ENCODE peak calls at places on chromosome 12, in seven cellular contexts. G is neuronal stem cell, M is neural progenitor cell, Z is GM23248, L is H9, Y is fibroblast of lung, C is hepatocyte. W is an unnamed sample. For H3K4me1, the result is how much of the 10 kb centered on the place peaks cover.

GRCh38 chr12:98869886-98870285 is 224.8 kb downstream of the APAF1 start:
- DNase-seq in Z (no peak), L (no peak), Y (no peak), G (no peak), M (no peak), C (no peak), W (no peak)

GRCh38 chr12:53991077-53991460 is 6.1 kb downstream of the HOXC10 start:
- DNase-seq in M (no peak), Y (no peak), C (no peak), Z (peak), G (no peak), L (no peak), W (peak)

GRCh38 chr12:26633591-26634210 is 199.3 kb downstream of the ITPR2 start:
- DNase-seq in M (no peak), Z (peak), C (no peak), G (no peak), L (no peak), Y (peak), W (no peak)

GRCh38 chr12:75666126-75666979 is 154.9 kb upstream of the KRR1 start:
- DNase-seq in M (peak), G (no peak), Y (no peak), Z (peak), C (peak), L (no peak), W (peak)

GRCh38 chr12:30796508-30796780 is 41.7 kb upstream of the CAPRIN2 start:
- DNase-seq in L (peak), G (peak), M (peak), Z (peak), Y (peak), C (peak), W (peak)

GRCh38 chr12:26031814-26032213 is 73.3 kb downstream of the RASSF8 start:
- DNase-seq in Y (peak), Z (no peak), C (no peak), M (no peak), L (no peak), G (no peak), W (no peak)

GRCh38 chr12:101719566-101719965 is 19.7 kb downstream of the SYCP3 start:
- DNase-seq in G (no peak), L (no peak), Z (peak), C (no peak), Y (peak), M (no peak), W (peak)

GRCh38 chr12:120496353-120497340 is 734 bp downstream of the DYNLL1 start:
- DNase-seq in G (peak), C (peak), M (peak), Z (peak), L (peak), Y (peak), W (peak)

GRCh38 chr12:96365604-96366230 is 34.5 kb downstream of the CDK17 start:
- DNase-seq in Y (no peak), L (no peak), G (no peak), M (no peak), C (no peak), Z (peak), W (no peak)

GRCh38 chr12:49161092-49161795 is 27.6 kb downstream of the TUBA1A start:
- DNase-seq in G (no peak), Y (no peak), C (no peak), L (no peak), Z (no peak), M (no peak), W (no peak)

GRCh38 chr12:106739318-106739717 is 35.2 kb upstream of the RIC8B start:
- DNase-seq in C (no peak), G (no peak), L (no peak), Z (no peak), Y (no peak), M (no peak), W (no peak)

GRCh38 chr12:109888179-109889020 is 8.1 kb upstream of the GLTP start:
- DNase-seq in C (no peak), Z (peak), L (no peak), Y (peak), M (no peak), G (no peak), W (peak)

GRCh38 chr12:97561321-97562230 is 99.0 kb downstream of the RMST start:
- DNase-seq in Z (no peak), C (no peak), M (no peak), G (no peak), Y (no peak), L (no peak), W (no peak)

GRCh38 chr12:67514502-67514901 is 134.0 kb upstream of the DYRK2 start:
- DNase-seq in Z (no peak), G (no peak), C (no peak), Y (no peak), L (no peak), M (no peak), W (no peak)

GRCh38 chr12:66636771-66637170 is 42.1 kb downstream of the GRIP1 start:
- DNase-seq in L (no peak), M (peak), C (peak), G (no peak), Z (no peak), Y (no peak), W (no peak)

GRCh38 chr12:64918288-64918687 is 93.8 kb downstream of the TBC1D30 start:
- DNase-seq in Y (no peak), Z (no peak), M (no peak), C (no peak), L (no peak), G (no peak), W (no peak)

GRCh38 chr12:12681061-12681765 is 14.8 kb downstream of the GPR19 start:
- DNase-seq in G (no peak), Y (no peak), L (no peak), Z (no peak), M (no peak), C (no peak), W (no peak)

GRCh38 chr12:21852251-21852650 is 77.7 kb upstream of the KCNJ8 start:
- DNase-seq in Y (peak), M (no peak), C (no peak), G (no peak), Z (peak), L (no peak), W (peak)

GRCh38 chr12:8697120-8697475 is 693 bp upstream of the RIMKLB start:
- DNase-seq in G (no peak), L (peak), M (peak), C (peak), Y (peak), Z (peak), W (no peak)

GRCh38 chr12:105588126-105588525 is 257.6 kb downstream of the C12orf75 start:
- DNase-seq in Z (no peak), L (no peak), Y (no peak), G (no peak), M (no peak), C (no peak), W (no peak)

GRCh38 chr12:52061470-52062166 is 8.2 kb upstream of the ATG101 start:
- DNase-seq in Y (no peak), L (no peak), G (no peak), Z (no peak), M (peak), C (no peak), W (no peak)

GRCh38 chr12:63206908-63207307 is 55.9 kb upstream of the AVPR1A start:
- DNase-seq in G (no peak), Z (peak), L (no peak), C (peak), Y (no peak), M (no peak), W (no peak)

GRCh38 chr12:89368386-89368785 is 16.1 kb upstream of the DUSP6 start:
- DNase-seq in L (no peak), Z (no peak), C (no peak), M (no peak), G (no peak), Y (no peak), W (no peak)

GRCh38 chr12:89369166-89369565 is 16.9 kb upstream of the DUSP6 start:
- DNase-seq in C (no peak), Y (no peak), M (no peak), G (no peak), L (no peak), Z (no peak), W (no peak)

GRCh38 chr12:89370411-89370810 is 18.1 kb upstream of the DUSP6 start:
- DNase-seq in M (no peak), Y (no peak), L (no peak), C (no peak), Z (peak), G (no peak), W (no peak)

GRCh38 chr12:89372584-89373370 is 20.5 kb upstream of the DUSP6 start:
- DNase-seq in L (no peak), Y (no peak), G (no peak), M (no peak), Z (no peak), C (no peak), W (no peak)

GRCh38 chr12:89370850-89371249 is 18.5 kb upstream of the DUSP6 start:
- DNase-seq in G (no peak), L (no peak), Z (peak), C (no peak), Y (peak), M (no peak), W (no peak)
- H3K4me1 ChIP-seq in G (under half), L (under half), Z (half or more), C (under half), Y (under half), M (under half), W (under half)

GRCh38 chr12:85630851-85631250 is 205.4 kb downstream of the RASSF9 start:
- DNase-seq in M (no peak), G (no peak), C (no peak), Z (peak), Y (no peak), L (no peak), W (peak)

GRCh38 chr12:85625467-85625866 is 210.7 kb downstream of the RASSF9 start:
- DNase-seq in C (no peak), M (no peak), Z (no peak), Y (no peak), G (no peak), L (no peak), W (no peak)

GRCh38 chr12:85626782-85627171 is 209.4 kb downstream of the RASSF9 start:
- DNase-seq in L (no peak), M (no peak), G (no peak), Z (no peak), C (no peak), Y (no peak), W (no peak)

GRCh38 chr12:85626031-85626781 is 210.0 kb downstream of the RASSF9 start:
- DNase-seq in C (no peak), M (no peak), L (no peak), Y (peak), Z (peak), G (no peak), W (peak)

DNA sequence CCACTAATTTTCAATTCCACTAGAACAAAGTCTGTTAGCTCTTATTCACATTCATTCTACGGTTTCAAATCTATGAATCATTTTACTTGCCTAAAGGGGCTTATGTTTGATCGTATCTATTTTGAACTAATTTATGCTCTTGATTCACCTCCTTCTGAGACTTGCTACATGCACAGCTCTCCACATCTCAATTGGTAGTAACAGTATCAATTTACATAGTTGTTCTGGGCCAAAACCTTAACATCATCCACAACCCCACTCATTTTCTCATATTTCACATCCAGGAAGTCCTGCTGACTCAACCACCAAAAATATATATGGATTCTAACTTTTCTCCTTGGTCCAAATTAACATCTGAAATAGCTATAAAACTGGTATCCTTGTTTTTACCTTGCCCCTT is 208.6 kb downstream of the RASSF9 start:
- DNase-seq in Z (peak), Y (peak), C (no peak), L (no peak), M (no peak), G (no peak), W (no peak)
- H3K4me2 ChIP-seq in Z (peak), Y (no peak), C (no peak), L (no peak), M (no peak), G (no peak), W (peak)

GRCh38 chr12:46554461-46554860 is 181.9 kb upstream of the SLC38A2 start:
- DNase-seq in Z (peak), C (no peak), L (no peak), Y (no peak), G (no peak), M (no peak), W (no peak)

GRCh38 chr12:46555379-46555778 is 182.8 kb upstream of the SLC38A2 start:
- DNase-seq in M (no peak), G (no peak), L (no peak), C (no peak), Y (peak), Z (peak), W (no peak)

GRCh38 chr12:46556105-46556559 is 183.6 kb upstream of the SLC38A2 start:
- DNase-seq in G (no peak), L (no peak), Z (peak), M (no peak), C (no peak), Y (peak), W (no peak)

GRCh38 chr12:46553911-46554310 is 181.3 kb upstream of the SLC38A2 start:
- DNase-seq in Z (peak), Y (peak), M (no peak), G (no peak), L (no peak), C (no peak), W (no peak)

GRCh38 chr12:46553266-46553665 is 180.7 kb upstream of the SLC38A2 start:
- DNase-seq in L (no peak), M (no peak), G (no peak), Y (peak), Z (peak), C (no peak), W (no peak)
- H3K4me1 ChIP-seq in L (under half), M (under half), G (under half), Y (under half), Z (half or more), C (under half), W (half or more)

GRCh38 chr12:93908846-93909592 is 231.8 kb downstream of the CRADD start:
- DNase-seq in G (no peak), Y (no peak), M (no peak), L (no peak), Z (peak), C (no peak), W (no peak)
- H3K4me2 ChIP-seq in G (no peak), Y (no peak), M (no peak), L (no peak), Z (peak), C (no peak), W (peak)